ENCODE peak calls at places on chromosomes 1 and 21, in four cellular contexts. One of them, this sample, is unnamed.

GRCh38 chr1:229434641-229435051 is 752 bp upstream of the ACTA1 start:
- DNase-seq in NB4: no peak
- DNase-seq in pancreas: no peak
- DNase-seq in heart left ventricle: peak
- DNase-seq in this sample: peak

GRCh38 chr1:89873250-89873649 is 52.4 kb downstream of the LRRC8D start:
- DNase-seq in NB4: no peak
- DNase-seq in heart left ventricle: no peak
- DNase-seq in pancreas: no peak
- DNase-seq in this sample: no peak

GRCh38 chr1:229843627-229844238 is 217.7 kb downstream of the URB2 start:
- DNase-seq in heart left ventricle: no peak
- DNase-seq in pancreas: no peak
- DNase-seq in NB4: peak
- DNase-seq in this sample: peak

GRCh38 chr1:39337067-39337466 is 132.6 kb downstream of the MACF1 start:
- DNase-seq in NB4: no peak
- DNase-seq in pancreas: no peak
- DNase-seq in heart left ventricle: no peak
- DNase-seq in this sample: no peak

GRCh38 chr21:41766883-41767605 is at the start of gene RIPK4:
- DNase-seq in heart left ventricle: no peak
- DNase-seq in pancreas: peak
- DNase-seq in NB4: no peak
- DNase-seq in this sample: peak

GRCh38 chr1:237041795-237042466 is at the start of gene RYR2:
- DNase-seq in heart left ventricle: peak
- DNase-seq in NB4: no peak
- DNase-seq in pancreas: peak
- DNase-seq in this sample: peak

GRCh38 chr1:21238141-21238800 is 52.0 kb downstream of the ECE1 start:
- DNase-seq in pancreas: no peak
- DNase-seq in NB4: no peak
- DNase-seq in heart left ventricle: no peak
- DNase-seq in this sample: no peak

GRCh38 chr1:10540277-10541005 is 65.7 kb downstream of the PEX14 start:
- DNase-seq in NB4: no peak
- DNase-seq in heart left ventricle: peak
- DNase-seq in pancreas: no peak
- DNase-seq in this sample: no peak

GRCh38 chr1:211613108-211613947 is 34.4 kb upstream of the SLC30A1 start:
- DNase-seq in heart left ventricle: peak
- DNase-seq in pancreas: no peak
- DNase-seq in NB4: peak
- DNase-seq in this sample: no peak

GRCh38 chr1:117093870-117094621 is 27.5 kb downstream of the TRIM45 start:
- DNase-seq in NB4: peak
- DNase-seq in heart left ventricle: no peak
- DNase-seq in pancreas: no peak
- DNase-seq in this sample: peak

GRCh38 chr1:147912553-147912952 is 10.0 kb downstream of the GJA8 start:
- DNase-seq in pancreas: no peak
- DNase-seq in heart left ventricle: no peak
- DNase-seq in NB4: no peak
- DNase-seq in this sample: no peak

GRCh38 chr1:39250460-39251240 is 46.2 kb downstream of the MACF1 start:
- DNase-seq in NB4: no peak
- DNase-seq in pancreas: no peak
- DNase-seq in heart left ventricle: no peak
- DNase-seq in this sample: no peak

GRCh38 chr1:175808573-175808972 is 65.2 kb upstream of the TNR start:
- DNase-seq in pancreas: no peak
- DNase-seq in heart left ventricle: no peak
- DNase-seq in NB4: no peak
- DNase-seq in this sample: no peak

GRCh38 chr1:67941746-67942145 is 108.5 kb upstream of the GNG12 start:
- DNase-seq in pancreas: no peak
- DNase-seq in NB4: no peak
- DNase-seq in heart left ventricle: no peak
- DNase-seq in this sample: no peak

This sample was measured in NCI-H82.